ENCODE peak calls at places on chromosome 18, in five cellular contexts. V is Calu3; O is A549; S is prostate gland; N is CD4-positive, alpha-beta T cell. J is an unnamed sample.

GRCh38 chr18:24986611-24987270 is 365.2 kb downstream of the ZNF521 start:
- DNase-seq in S (no peak), O (no peak), N (no peak), V (no peak), J (no peak)

GRCh38 chr18:48605408-48605845 is 66.6 kb downstream of the CTIF start:
- DNase-seq in O (no peak), S (no peak), N (no peak), V (peak; percentile 28), J (peak; percentile 62)

GRCh38 chr18:31297248-31297647 is 20.7 kb upstream of the DSG1 start:
- DNase-seq in S (no peak), O (no peak), N (no peak), V (no peak), J (no peak)

GRCh38 chr18:75127143-75128021 is 81.6 kb downstream of the PTGR3 start:
- DNase-seq in N (no peak), V (peak; percentile 11), S (no peak), O (no peak), J (no peak)

GRCh38 chr18:40346146-40346545 is 1608.9 kb upstream of the PIK3C3 start:
- DNase-seq in S (no peak), O (no peak), V (no peak), N (no peak), J (no peak)

GRCh38 chr18:64720781-64721464 is 572.0 kb upstream of the LINC00305 start:
- DNase-seq in S (no peak), N (no peak), V (no peak), O (no peak), J (no peak)

GRCh38 chr18:33375829-33376228 is 64.7 kb downstream of the CCDC178 start:
- DNase-seq in O (no peak), N (no peak), S (no peak), V (no peak), J (no peak)

GRCh38 chr18:44143054-44143453 is 537.6 kb upstream of the SETBP1 start:
- DNase-seq in V (no peak), N (no peak), O (no peak), S (no peak), J (no peak)

GRCh38 chr18:61989138-61989537 is 96.3 kb upstream of the RNF152 start:
- DNase-seq in O (no peak), V (no peak), S (no peak), N (no peak), J (no peak)

GRCh38 chr18:10562773-10563160 is 36.9 kb downstream of the NAPG start:
- DNase-seq in O (no peak), V (no peak), N (no peak), S (no peak), J (no peak)

GRCh38 chr18:6414723-6415362 is at the start of gene L3MBTL4:
- DNase-seq in V (peak; percentile 45), O (no peak), S (peak; percentile 59), N (no peak), J (peak; percentile 14)

GRCh38 chr18:42736074-42736473 is 379.4 kb downstream of the RIT2 start:
- DNase-seq in S (no peak), O (no peak), N (no peak), V (no peak), J (no peak)

GRCh38 chr18:77000527-77000926 is 132.1 kb downstream of the MBP start:
- DNase-seq in O (peak; percentile 23), N (peak; percentile 37), V (peak; percentile 82), S (peak; percentile 30), J (peak; percentile 65)
- TF ChIP-seq CTCF in O (peak; percentile 85), N (peak; percentile 99), V (peak; percentile 100), S (peak; percentile 93), J (peak; percentile 98)

DNA sequence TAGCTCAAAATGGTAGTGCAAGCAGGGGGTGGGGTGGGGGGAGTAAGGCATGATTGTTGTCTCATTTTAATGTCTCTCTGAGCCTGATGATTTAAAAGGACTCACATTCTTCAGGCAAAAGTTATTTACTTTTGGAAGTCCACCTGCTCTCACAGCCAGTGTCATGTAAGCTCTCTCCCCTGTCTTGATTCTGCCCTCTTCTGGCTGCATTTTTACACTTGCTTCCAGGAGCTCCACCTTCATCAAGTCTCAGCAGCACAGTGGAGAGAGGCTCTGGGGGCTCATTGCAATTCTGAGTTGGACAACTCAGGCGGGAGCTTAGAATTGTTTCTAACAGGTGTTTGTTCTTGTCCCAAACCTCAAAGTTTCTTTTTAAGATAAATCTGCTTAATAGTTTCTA is 39.2 kb downstream of the GNAL start:
- DNase-seq in O (no peak), N (no peak), S (no peak), V (no peak), J (peak; percentile 18)
- TF ChIP-seq CTCF in O (peak; percentile 34), N (no peak), S (no peak), V (no peak), J (no peak)

GRCh38 chr18:8766576-8767253 is 61.4 kb downstream of the MTCL1 start:
- DNase-seq in V (no peak), S (no peak), N (no peak), O (no peak), J (no peak)

GRCh38 chr18:8767356-8767755 is 62.0 kb downstream of the MTCL1 start:
- DNase-seq in V (no peak), S (no peak), N (no peak), O (no peak), J (no peak)

GRCh38 chr18:8763611-8764010 is 58.3 kb downstream of the MTCL1 start:
- DNase-seq in O (no peak), S (no peak), N (no peak), V (no peak), J (no peak)

GRCh38 chr18:8762968-8763367 is 57.6 kb downstream of the MTCL1 start:
- DNase-seq in V (no peak), S (no peak), N (no peak), O (no peak), J (no peak)

GRCh38 chr18:8765692-8766463 is 60.5 kb downstream of the MTCL1 start:
- DNase-seq in O (no peak), V (no peak), N (no peak), S (no peak), J (no peak)
- TF ChIP-seq CTCF in O (no peak), V (no peak), N (no peak), S (no peak), J (no peak)

DNA sequence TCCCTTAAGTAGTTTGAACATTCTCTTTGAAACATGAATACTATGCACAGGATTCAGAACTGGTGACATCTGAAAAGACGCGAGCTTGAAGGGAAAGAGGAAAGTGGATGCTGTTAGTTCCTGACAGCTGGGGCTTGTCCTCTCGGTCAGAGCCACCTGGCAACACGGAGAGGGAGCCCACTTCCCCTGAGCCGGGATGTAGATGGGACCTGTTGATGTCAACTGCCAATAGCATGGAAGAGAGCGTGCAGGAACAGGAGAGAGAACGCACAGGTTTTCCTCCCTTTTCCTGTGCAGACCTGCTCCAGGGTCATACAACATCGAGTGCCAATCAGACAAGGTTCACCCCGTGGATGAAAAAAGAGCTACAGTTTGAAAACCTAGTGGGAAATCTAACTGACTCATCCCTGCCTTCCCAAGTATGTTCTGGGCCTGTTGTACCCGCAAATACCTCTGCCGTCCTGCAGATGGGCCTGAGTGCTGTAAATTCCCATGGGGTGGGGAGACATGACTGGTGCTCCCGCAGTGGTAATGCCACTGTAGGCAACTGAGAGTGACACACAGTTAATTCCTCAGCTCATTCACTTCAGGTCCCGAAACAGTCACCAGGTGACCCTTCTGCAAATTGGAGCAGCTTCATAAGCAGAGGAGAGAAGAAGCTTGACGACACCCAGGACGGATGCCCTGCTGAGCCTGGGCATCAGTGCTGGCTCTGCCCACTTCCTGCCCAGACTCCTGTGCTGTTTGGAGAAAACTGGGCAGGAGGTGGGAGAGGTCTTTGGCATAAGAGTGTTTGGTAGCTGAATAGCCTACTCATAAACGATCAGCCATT is 13.9 kb upstream of the MBP start:
- DNase-seq in N (no peak), O (no peak), V (no peak), S (no peak), J (no peak)
- TF ChIP-seq CTCF in N (no peak), O (no peak), V (no peak), S (no peak), J (no peak)

GRCh38 chr18:35122586-35123224 is 81.5 kb downstream of the MAPRE2 start:
- DNase-seq in S (no peak), N (no peak), V (no peak), O (no peak), J (peak; percentile 62)
- TF ChIP-seq CTCF in S (no peak), N (no peak), V (no peak), O (no peak), J (no peak)

GRCh38 chr18:50187659-50188058 is 7.3 kb downstream of the MYO5B start:
- DNase-seq in V (no peak), S (no peak), O (no peak), N (no peak), J (no peak)
- TF ChIP-seq CTCF in V (no peak), S (no peak), O (no peak), N (no peak), J (no peak)

GRCh38 chr18:51135361-51135760 is 62.1 kb downstream of the MEX3C start:
- DNase-seq in S (no peak), O (no peak), N (no peak), V (no peak), J (no peak)

GRCh38 chr18:51137051-51137729 is 60.3 kb downstream of the MEX3C start:
- DNase-seq in S (no peak), O (no peak), N (no peak), V (no peak), J (no peak)

GRCh38 chr18:51137891-51138290 is 59.6 kb downstream of the MEX3C start:
- DNase-seq in S (no peak), V (no peak), N (no peak), O (no peak), J (no peak)

GRCh38 chr18:51134721-51135120 is 62.8 kb downstream of the MEX3C start:
- DNase-seq in V (no peak), N (no peak), O (no peak), S (no peak), J (no peak)

GRCh38 chr18:51135795-51136194 is 61.7 kb downstream of the MEX3C start:
- DNase-seq in N (no peak), S (no peak), O (no peak), V (peak; percentile 25), J (no peak)
- TF ChIP-seq CTCF in N (peak; percentile 34), S (no peak), O (peak; percentile 28), V (peak; percentile 55), J (peak; percentile 19)

GRCh38 chr18:11937874-11938478 is 29.9 kb upstream of the MPPE1 start:
- DNase-seq in O (peak; percentile 58), S (peak; percentile 79), N (peak; percentile 65), V (peak; percentile 81), J (peak; percentile 79)
- TF ChIP-seq CTCF in O (peak; percentile 74), S (peak; percentile 63), N (peak; percentile 77), V (peak; percentile 66), J (peak; percentile 79)

GRCh38 chr18:63025251-63025710 is 294.3 kb downstream of the BCL2 start:
- DNase-seq in V (no peak), N (no peak), O (no peak), S (peak; percentile 17), J (peak; percentile 55)

GRCh38 chr18:63017977-63018376 is 301.6 kb downstream of the BCL2 start:
- DNase-seq in O (no peak), S (no peak), V (no peak), N (no peak), J (no peak)

GRCh38 chr18:63028380-63028779 is 291.2 kb downstream of the BCL2 start:
- DNase-seq in V (no peak), N (no peak), O (no peak), S (no peak), J (no peak)

GRCh38 chr18:63022429-63023022 is 297.0 kb downstream of the BCL2 start:
- DNase-seq in N (no peak), O (no peak), S (no peak), V (no peak), J (peak; percentile 67)
- TF ChIP-seq CTCF in N (no peak), O (no peak), S (no peak), V (peak; percentile 51), J (peak; percentile 75)

J was measured in endothelial cell.